ENCODE peak calls at places on chromosomes 16 and 17, in four cellular contexts. H is HEK293T, L is bronchial epithelial cell, W is MV-4-11. G is an unnamed sample.

GRCh38 chr16:77373726-77374125 is 61.1 kb downstream of the ADAMTS18 start:
- DNase-seq in H (no peak), L (no peak), W (no peak), G (no peak)

GRCh38 chr16:28019218-28019617 is 44.3 kb downstream of the GSG1L start:
- DNase-seq in L (no peak), H (no peak), W (no peak), G (no peak)

GRCh38 chr17:74392848-74393247 is 25.5 kb downstream of the GPR142 start:
- DNase-seq in L (no peak), W (no peak), H (no peak), G (no peak)

GRCh38 chr17:19348806-19349205 is 13.7 kb downstream of the B9D1 start:
- DNase-seq in H (no peak), W (no peak), L (no peak), G (no peak)

GRCh38 chr17:3529817-3530741 is 27.5 kb downstream of the TRPV3 start:
- DNase-seq in H (no peak), W (no peak), L (no peak), G (peak)

GRCh38 chr17:9890124-9890523 is 14.9 kb downstream of the RCVRN start:
- DNase-seq in L (no peak), W (peak), H (peak), G (peak)

GRCh38 chr17:28661635-28662526 is at the start of the genes SDF2 and SUPT6H:
- DNase-seq in H (peak), L (peak), W (peak), G (peak)

GRCh38 chr16:12971216-12971615 is 69.8 kb downstream of the SHISA9 start:
- DNase-seq in W (no peak), H (no peak), L (peak), G (peak)

GRCh38 chr17:36496018-36496789 is 9.7 kb downstream of the ZNHIT3 start:
- DNase-seq in W (no peak), L (no peak), H (no peak), G (peak)

GRCh38 chr16:77951788-77952187 is 70.6 kb upstream of the CLEC3A start:
- DNase-seq in L (peak), H (peak), W (no peak), G (peak)

GRCh38 chr16:8894736-8895334 is 12.7 kb downstream of the LITAFD start:
- DNase-seq in H (no peak), L (no peak), W (no peak), G (no peak)

GRCh38 chr17:79114455-79115301 is 40.1 kb downstream of the ENGASE start:
- DNase-seq in W (no peak), L (peak), H (peak), G (no peak)

GRCh38 chr17:17820457-17821158 is 16.2 kb downstream of the SREBF1 start:
- DNase-seq in H (no peak), L (no peak), W (no peak), G (no peak)

GRCh38 chr17:30472238-30472890 is 4.8 kb upstream of the GOSR1 start:
- DNase-seq in L (peak), H (no peak), W (no peak), G (no peak)

GRCh38 chr16:22278841-22279240 is 18.4 kb upstream of the POLR3E start:
- DNase-seq in H (no peak), L (no peak), W (no peak), G (no peak)

GRCh38 chr17:66702106-66702936 is 132.6 kb upstream of the CACNG5 start:
- DNase-seq in H (no peak), W (no peak), L (peak), G (peak)